ENCODE peak calls at places on chromosome 15, in seven cellular contexts. M, E, N, K, G, H and Q are unnamed samples.

GRCh38 chr15:76823303-76823702 is 81.8 kb downstream of the SCAPER start:
- DNase-seq in M (no peak), E (no peak), N (no peak), K (no peak), G (no peak), H (no peak), Q (no peak)

GRCh38 chr15:80251505-80252280 is at the start of gene CTXND1:
- DNase-seq in M (no peak), E (no peak), N (peak; percentile 78), K (peak; percentile 40), G (no peak), H (no peak), Q (no peak)

GRCh38 chr15:101348643-101349496 is 53.8 kb upstream of the SNRPA1 start:
- DNase-seq in M (no peak), E (no peak), N (no peak), K (no peak), G (no peak), H (no peak), Q (no peak)

GRCh38 chr15:65906396-65906795 is 37.1 kb downstream of the RAB11A start:
- DNase-seq in M (no peak), E (no peak), N (no peak), K (peak; percentile 30), G (no peak), H (no peak), Q (no peak)

GRCh38 chr15:64429448-64429847 is 30.9 kb upstream of the ZNF609 start:
- DNase-seq in M (no peak), E (no peak), N (no peak), K (no peak), G (no peak), H (no peak), Q (no peak)

GRCh38 chr15:72155021-72155621 is 36.9 kb downstream of the SENP8 start:
- DNase-seq in M (peak; percentile 35), E (no peak), N (no peak), K (peak; percentile 64), G (no peak), H (no peak), Q (no peak)

GRCh38 chr15:47993051-47993450 is 127.7 kb upstream of the SLC24A5 start:
- DNase-seq in M (no peak), E (no peak), N (no peak), K (no peak), G (no peak), H (peak; percentile 33), Q (no peak)

GRCh38 chr15:42919308-42919707 is 1.3 kb downstream of the TTBK2 start:
- DNase-seq in M (no peak), E (peak; percentile 12), N (no peak), K (no peak), G (no peak), H (no peak), Q (no peak)

GRCh38 chr15:52011711-52012144 is 7.3 kb upstream of the MAPK6 start:
- DNase-seq in M (no peak), E (peak; percentile 63), N (peak; percentile 44), K (no peak), G (no peak), H (no peak), Q (no peak)

GRCh38 chr15:90343391-90343790 is 8.7 kb upstream of the ZNF774 start:
- DNase-seq in M (no peak), E (peak; percentile 75), N (no peak), K (no peak), G (no peak), H (no peak), Q (no peak)

GRCh38 chr15:49492834-49493233 is 69.8 kb downstream of the FGF7 start:
- DNase-seq in M (no peak), E (peak; percentile 95), N (no peak), K (no peak), G (no peak), H (no peak), Q (no peak)

GRCh38 chr15:67017318-67017717 is 48.1 kb upstream of the SMAD3 start:
- DNase-seq in M (no peak), E (no peak), N (no peak), K (no peak), G (no peak), H (no peak), Q (no peak)

GRCh38 chr15:69491051-69491505 is 38.5 kb downstream of the RPLP1 start:
- DNase-seq in M (no peak), E (no peak), N (no peak), K (no peak), G (no peak), H (no peak), Q (no peak)

GRCh38 chr15:72173401-72173800 is 24.2 kb downstream of the GRAMD2A start:
- DNase-seq in M (no peak), E (no peak), N (no peak), K (no peak), G (no peak), H (no peak), Q (no peak)

GRCh38 chr15:80275946-80276345 is 23.9 kb upstream of the CTXND1 start:
- DNase-seq in M (peak; percentile 48), E (peak; percentile 31), N (no peak), K (peak; percentile 19), G (no peak), H (no peak), Q (no peak)

GRCh38 chr15:75349851-75350588 is 3.2 kb downstream of the NEIL1 start:
- DNase-seq in M (no peak), E (no peak), N (no peak), K (no peak), G (no peak), H (no peak), Q (peak; percentile 61)

GRCh38 chr15:31338879-31339557 is 12.4 kb downstream of the KLF13 start:
- DNase-seq in M (peak; percentile 30), E (peak; percentile 91), N (no peak), K (peak; percentile 58), G (no peak), H (no peak), Q (peak; percentile 72)

GRCh38 chr15:100220058-100220728 is 121.6 kb downstream of the ADAMTS17 start:
- DNase-seq in M (no peak), E (no peak), N (no peak), K (no peak), G (no peak), H (no peak), Q (no peak)

GRCh38 chr15:40336129-40337122 is 4.3 kb downstream of the CCDC9B start:
- DNase-seq in M (no peak), E (no peak), N (peak; percentile 60), K (no peak), G (no peak), H (peak; percentile 69), Q (peak; percentile 71)
- TF ChIP-seq CTCF in M (no peak), E (peak; percentile 5), N (peak; percentile 54), K (no peak), G (no peak), H (peak; percentile 67), Q (peak; percentile 70)

GRCh38 chr15:73784299-73784698 is 31.1 kb upstream of the INSYN1 start:
- DNase-seq in M (no peak), E (no peak), N (no peak), K (no peak), G (no peak), H (no peak), Q (no peak)

GRCh38 chr15:73777741-73778140 is 24.6 kb upstream of the INSYN1 start:
- DNase-seq in M (no peak), E (no peak), N (no peak), K (no peak), G (no peak), H (no peak), Q (no peak)

GRCh38 chr15:73782339-73782979 is 29.3 kb upstream of the INSYN1 start:
- DNase-seq in M (no peak), E (no peak), N (no peak), K (no peak), G (no peak), H (peak; percentile 25), Q (no peak)

GRCh38 chr15:73786518-73786917 is 33.4 kb upstream of the INSYN1 start:
- DNase-seq in M (no peak), E (no peak), N (peak; percentile 66), K (no peak), G (no peak), H (no peak), Q (no peak)

GRCh38 chr15:73781038-73781925 is 28.1 kb upstream of the INSYN1 start:
- DNase-seq in M (peak; percentile 21), E (peak; percentile 62), N (no peak), K (no peak), G (no peak), H (peak; percentile 45), Q (no peak)
- TF ChIP-seq CTCF in M (peak; percentile 47), E (peak; percentile 51), N (peak; percentile 40), K (peak; percentile 19), G (peak; percentile 71), H (peak; percentile 69), Q (no peak)

DNA sequence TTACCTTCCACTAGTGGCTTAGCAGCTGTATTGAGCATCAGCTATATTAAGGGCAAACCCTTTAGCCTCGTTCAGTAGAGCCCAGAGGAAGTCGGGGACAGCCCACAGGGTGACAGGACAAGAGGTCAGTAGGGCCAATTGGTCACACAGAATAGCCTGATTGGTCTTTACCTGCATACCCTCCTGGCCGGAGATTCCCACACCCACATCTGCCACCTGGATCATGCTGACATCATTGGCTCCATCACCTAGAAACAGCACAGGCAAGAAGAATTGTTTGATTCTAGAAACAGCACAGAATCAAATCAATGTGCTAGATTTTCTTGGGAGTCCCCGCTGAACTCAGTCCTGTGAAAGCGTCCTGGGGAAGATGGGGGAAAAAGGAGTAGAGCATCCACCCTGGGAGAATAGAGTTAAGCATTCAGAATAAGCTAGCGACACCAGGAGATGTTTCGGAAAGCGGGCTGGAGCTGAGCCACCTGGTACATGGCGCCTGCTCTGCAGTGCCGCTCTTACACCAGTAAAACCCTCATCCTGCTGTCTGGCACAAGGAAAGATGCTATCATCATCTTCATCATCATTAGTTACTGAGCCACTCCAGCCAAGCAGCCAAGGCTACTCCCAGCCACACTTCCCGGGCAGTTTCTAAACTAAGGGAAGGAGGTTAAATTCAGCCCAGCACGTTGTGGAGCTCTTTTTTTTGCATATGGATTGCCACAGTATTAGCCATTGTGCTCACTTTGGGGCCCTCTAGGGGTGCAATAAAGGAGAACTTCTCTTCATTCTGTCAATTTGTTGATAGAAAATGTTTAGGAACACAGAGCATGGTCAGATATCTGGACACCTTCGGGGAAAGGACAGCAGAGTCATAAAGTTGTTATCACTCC is 171.3 kb downstream of the ATP10A start:
- DNase-seq in M (no peak), E (peak; percentile 16), N (peak; percentile 40), K (peak; percentile 26), G (no peak), H (no peak), Q (no peak)
- TF ChIP-seq CTCF in M (no peak), E (no peak), N (peak; percentile 48), K (peak; percentile 42), G (no peak), H (peak; percentile 39), Q (no peak)

GRCh38 chr15:98433302-98433701 is 215.0 kb upstream of the IGF1R start:
- DNase-seq in M (no peak), E (no peak), N (no peak), K (no peak), G (no peak), H (no peak), Q (no peak)

GRCh38 chr15:98433856-98434255 is 214.5 kb upstream of the IGF1R start:
- DNase-seq in M (no peak), E (no peak), N (no peak), K (no peak), G (no peak), H (no peak), Q (no peak)

GRCh38 chr15:98425173-98425572 is 223.2 kb upstream of the IGF1R start:
- DNase-seq in M (no peak), E (no peak), N (no peak), K (no peak), G (no peak), H (no peak), Q (no peak)

GRCh38 chr15:98431171-98431570 is 217.2 kb upstream of the IGF1R start:
- DNase-seq in M (no peak), E (no peak), N (no peak), K (no peak), G (no peak), H (no peak), Q (no peak)

GRCh38 chr15:98428253-98428989 is 219.9 kb upstream of the IGF1R start:
- DNase-seq in M (peak; percentile 85), E (peak; percentile 74), N (peak; percentile 87), K (peak; percentile 84), G (no peak), H (peak; percentile 46), Q (peak; percentile 81)
- TF ChIP-seq CTCF in M (peak; percentile 94), E (peak; percentile 66), N (peak; percentile 74), K (peak; percentile 90), G (peak; percentile 96), H (peak; percentile 79), Q (peak; percentile 79)